ENCODE peak calls at places on chromosomes 16 and 17, in seven cellular contexts. N, G, B, A, O, S and Z are unnamed samples.

GRCh38 chr17:36195474-36196098 is 972 bp downstream of the CCL3L1 start:
- DNase-seq in N (no peak), G (no peak), B (no peak), A (no peak), O (no peak), S (no peak), Z (no peak)

GRCh38 chr16:66359012-66359411 is 7.5 kb upstream of the CDH5 start:
- DNase-seq in N (no peak), G (no peak), B (no peak), A (no peak), O (no peak), S (no peak), Z (no peak)

GRCh38 chr17:77728022-77728671 is 230.4 kb upstream of the TNRC6C start:
- DNase-seq in N (peak), G (peak), B (no peak), A (peak), O (no peak), S (peak), Z (no peak)

GRCh38 chr17:50055055-50055425 is 870 bp upstream of the ITGA3 start:
- DNase-seq in N (peak), G (peak), B (no peak), A (peak), O (peak), S (no peak), Z (peak)

GRCh38 chr17:41540921-41541625 is 13.0 kb upstream of the KRT19 start:
- DNase-seq in N (no peak), G (no peak), B (no peak), A (no peak), O (peak), S (no peak), Z (no peak)

GRCh38 chr16:5516115-5516514 is 418.5 kb upstream of the EEF2KMT start:
- DNase-seq in N (no peak), G (no peak), B (no peak), A (no peak), O (no peak), S (no peak), Z (no peak)

GRCh38 chr17:75406222-75406615 is 741 bp upstream of the GRB2 start:
- DNase-seq in N (no peak), G (no peak), B (no peak), A (no peak), O (peak), S (no peak), Z (no peak)

GRCh38 chr17:42674755-42675347 is 1.9 kb downstream of the PLEKHH3 start:
- DNase-seq in N (no peak), G (no peak), B (no peak), A (no peak), O (no peak), S (peak), Z (no peak)

GRCh38 chr16:1363501-1364041 is 11.8 kb downstream of the GNPTG start:
- DNase-seq in N (peak), G (peak), B (peak), A (no peak), O (no peak), S (peak), Z (peak)

GRCh38 chr17:66975614-66976378 is 11.3 kb downstream of the CACNG4 start:
- DNase-seq in N (no peak), G (peak), B (no peak), A (no peak), O (no peak), S (peak), Z (no peak)

GRCh38 chr16:86755571-86756006 is 177.2 kb downstream of the FOXL1 start:
- DNase-seq in N (no peak), G (no peak), B (no peak), A (no peak), O (no peak), S (peak), Z (no peak)

GRCh38 chr17:29168079-29168758 is 12.0 kb downstream of the MYO18A start:
- DNase-seq in N (peak), G (no peak), B (no peak), A (no peak), O (no peak), S (no peak), Z (no peak)

GRCh38 chr17:80877095-80877828 is 114.4 kb upstream of the CHMP6 start:
- DNase-seq in N (no peak), G (peak), B (peak), A (no peak), O (no peak), S (peak), Z (no peak)

GRCh38 chr17:28684963-28685362 is 23.0 kb downstream of the SUPT6H start:
- DNase-seq in N (peak), G (no peak), B (no peak), A (no peak), O (no peak), S (no peak), Z (peak)

GRCh38 chr17:60372790-60373483 is 19.0 kb downstream of the USP32 start:
- DNase-seq in N (peak), G (no peak), B (no peak), A (no peak), O (peak), S (no peak), Z (peak)

GRCh38 chr17:2929881-2930533 is 133.4 kb downstream of the OR1D5 start:
- DNase-seq in N (no peak), G (peak), B (no peak), A (no peak), O (peak), S (peak), Z (no peak)

GRCh38 chr17:82281076-82281475 is 7.6 kb upstream of the CSNK1D start:
- DNase-seq in N (no peak), G (no peak), B (no peak), A (no peak), O (no peak), S (no peak), Z (no peak)

GRCh38 chr16:1989209-1989825 is 453 bp upstream of the SYNGR3 start:
- DNase-seq in N (no peak), G (no peak), B (no peak), A (no peak), O (no peak), S (no peak), Z (no peak)

GRCh38 chr16:22670551-22670970 is 143.4 kb upstream of the HS3ST2 start:
- DNase-seq in N (no peak), G (peak), B (peak), A (no peak), O (no peak), S (no peak), Z (peak)

GRCh38 chr16:63714876-63715275 is 1407.0 kb downstream of the CDH11 start:
- DNase-seq in N (no peak), G (no peak), B (no peak), A (no peak), O (no peak), S (no peak), Z (no peak)

GRCh38 chr17:68576137-68576536 is 25.0 kb downstream of the FAM20A start:
- DNase-seq in N (no peak), G (no peak), B (no peak), A (no peak), O (no peak), S (no peak), Z (no peak)

GRCh38 chr16:4683255-4684029 is 9.9 kb upstream of the NUDT16L1 start:
- DNase-seq in N (no peak), G (no peak), B (no peak), A (no peak), O (no peak), S (no peak), Z (no peak)